ENCODE peak calls at places on chromosomes 11 and 22, in four cellular contexts. O, P, C and M are unnamed samples.

GRCh38 chr22:22753526-22754267 is 109.3 kb downstream of the GGTLC2 start:
- DNase-seq in O (no peak), P (no peak), C (peak; percentile 88), M (no peak)

GRCh38 chr11:63609536-63609935 is 4.7 kb downstream of the PLAAT3 start:
- DNase-seq in O (peak; percentile 56), P (no peak), C (no peak), M (no peak)

GRCh38 chr11:14636119-14636518 is 7.5 kb upstream of the PDE3B start:
- DNase-seq in O (no peak), P (no peak), C (no peak), M (no peak)

GRCh38 chr11:46543564-46543963 is 50.3 kb downstream of the AMBRA1 start:
- DNase-seq in O (no peak), P (no peak), C (no peak), M (no peak)

GRCh38 chr11:111454561-111455192 is 57.5 kb downstream of the BTG4 start:
- DNase-seq in O (peak; percentile 20), P (no peak), C (no peak), M (no peak)

GRCh38 chr11:2593393-2593950 is 106.3 kb downstream of the KCNQ1OT1 start:
- DNase-seq in O (no peak), P (peak; percentile 29), C (no peak), M (peak; percentile 39)

GRCh38 chr11:77474509-77475070 is 696 bp upstream of the PAK1 start:
- DNase-seq in O (no peak), P (no peak), C (no peak), M (no peak)

GRCh38 chr11:70247710-70248072 is 22.8 kb upstream of the PPFIA1 start:
- DNase-seq in O (peak; percentile 16), P (no peak), C (no peak), M (no peak)

GRCh38 chr11:128424867-128425285 is 162.5 kb downstream of the ETS1 start:
- DNase-seq in O (peak; percentile 82), P (no peak), C (no peak), M (peak; percentile 74)

GRCh38 chr22:27173530-27173929 is 516.1 kb downstream of the MIAT start:
- DNase-seq in O (no peak), P (no peak), C (no peak), M (no peak)

GRCh38 chr22:23836281-23836680 is 2.5 kb downstream of the DERL3 start:
- DNase-seq in O (no peak), P (peak; percentile 31), C (no peak), M (peak; percentile 30)

GRCh38 chr22:32546480-32546879 is 71.9 kb downstream of the FBXO7 start:
- DNase-seq in O (no peak), P (no peak), C (no peak), M (peak; percentile 42)

GRCh38 chr11:19444231-19444630 is 203.5 kb upstream of the E2F8 start:
- DNase-seq in O (no peak), P (no peak), C (no peak), M (no peak)

GRCh38 chr11:1838426-1839131 is at the start of gene TNNI2:
- DNase-seq in O (no peak), P (peak; percentile 52), C (peak; percentile 48), M (peak; percentile 51)

GRCh38 chr22:19043111-19044085 is 78.8 kb downstream of the DGCR2 start:
- DNase-seq in O (no peak), P (peak; percentile 22), C (no peak), M (peak; percentile 38)

GRCh38 chr11:64759131-64759721 is 548 bp downstream of the PYGM start:
- DNase-seq in O (no peak), P (no peak), C (peak; percentile 47), M (no peak)

GRCh38 chr11:64757549-64758329 is 2.0 kb downstream of the PYGM start:
- DNase-seq in O (no peak), P (no peak), C (peak; percentile 41), M (peak; percentile 66)

GRCh38 chr11:64758330-64759079 is 1.3 kb downstream of the PYGM start:
- DNase-seq in O (no peak), P (peak; percentile 36), C (peak; percentile 30), M (peak; percentile 34)

GRCh38 chr11:64760759-64761417 is 1.1 kb upstream of the PYGM start:
- DNase-seq in O (no peak), P (no peak), C (peak; percentile 40), M (peak; percentile 70)

GRCh38 chr11:64759722-64760719 is at the start of gene PYGM:
- DNase-seq in O (peak; percentile 87), P (no peak), C (peak; percentile 39), M (peak; percentile 92)
- H3K4me3 ChIP-seq in O (peak within 1 kb of the TSS; percentile 40), P (peak within 1 kb of the TSS; percentile 21), C (peak within 1 kb of the TSS; percentile 42), M (no peak within 1 kb of the TSS)

GRCh38 chr11:92222701-92223100 is 1.9 kb upstream of the FAT3 start:
- DNase-seq in O (no peak), P (no peak), C (no peak), M (no peak)
- H3K9me3 ChIP-seq in O (no peaks in the 10 kb centered on the region), P (no peaks in the 10 kb centered on the region), C (no peaks in the 10 kb centered on the region), M (no peaks in the 10 kb centered on the region)

DNA sequence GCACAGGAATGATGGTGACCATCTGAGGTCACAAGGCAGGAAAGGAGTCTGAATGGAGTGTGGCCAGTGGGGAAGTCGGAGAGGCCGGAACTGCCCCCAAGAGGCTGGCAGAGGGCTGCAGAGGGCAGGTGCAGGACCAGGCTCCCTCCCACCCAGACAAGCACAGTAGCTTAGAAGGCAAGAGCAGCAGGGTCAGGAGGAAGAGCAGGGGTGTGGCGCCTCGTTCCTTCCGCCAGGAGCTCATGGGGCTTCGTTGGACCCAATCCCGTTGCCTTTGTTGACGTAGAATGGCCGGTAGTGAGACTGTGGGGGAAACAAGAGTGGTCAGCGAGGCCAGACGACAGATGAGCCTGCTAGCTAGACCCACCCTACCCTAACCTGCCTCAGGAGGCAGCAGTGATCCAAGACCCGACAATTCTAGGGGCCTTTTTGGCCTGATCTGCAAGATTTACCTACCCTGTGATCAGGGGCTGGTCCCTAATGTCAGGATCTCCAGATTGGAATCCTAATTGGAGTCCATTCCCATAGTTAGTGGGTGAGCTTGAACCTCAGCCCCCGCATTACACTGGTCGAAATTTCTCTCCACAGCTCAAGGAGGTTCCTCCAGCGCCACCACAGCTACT is 25.6 kb downstream of the TRIM29 start:
- DNase-seq in O (no peak), P (no peak), C (no peak), M (no peak)
- H3K4me3 ChIP-seq in O (no peak overlapping the region), P (no peak overlapping the region), C (no peak overlapping the region), M (no peak overlapping the region)

GRCh38 chr11:98230678-98231077 is 790.1 kb upstream of the CNTN5 start:
- DNase-seq in O (no peak), P (no peak), C (no peak), M (no peak)
- H3K9me3 ChIP-seq in O (no peaks in the 10 kb centered on the region), P (no peaks in the 10 kb centered on the region), C (no peaks in the 10 kb centered on the region), M (no peaks in the 10 kb centered on the region)

GRCh38 chr22:36953239-36954080 is 40.0 kb downstream of the CSF2RB start:
- DNase-seq in O (no peak), P (no peak), C (no peak), M (no peak)
- H3K4me3 ChIP-seq in O (peak overlapping the region; percentile 3), P (no peak overlapping the region), C (no peak overlapping the region), M (no peak overlapping the region)

DNA sequence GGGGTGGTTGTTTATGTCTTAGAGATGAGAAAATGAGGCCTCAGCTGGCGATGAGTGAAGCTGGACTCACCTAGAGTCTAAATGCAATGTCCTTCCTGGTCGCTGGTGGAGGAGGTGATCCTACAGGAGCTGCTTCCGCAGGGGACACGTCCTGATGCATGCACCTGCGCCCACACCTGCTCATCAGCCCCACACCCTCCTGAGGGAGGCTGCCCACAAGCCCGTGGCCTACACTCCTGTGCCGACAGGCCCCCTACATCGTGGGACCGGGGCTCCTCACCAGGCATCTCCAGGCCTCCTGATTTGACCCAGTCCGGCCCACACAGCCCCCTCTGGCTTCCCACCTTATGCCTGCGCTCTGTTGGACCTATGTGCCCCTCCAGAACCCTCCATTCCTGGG is 857.2 kb downstream of the TBC1D22A start:
- DNase-seq in O (no peak), P (no peak), C (no peak), M (no peak)
- H3K9me3 ChIP-seq in O (no peaks in the 10 kb centered on the region), P (no peaks in the 10 kb centered on the region), C (no peaks in the 10 kb centered on the region), M (no peaks in the 10 kb centered on the region)

GRCh38 chr22:46537221-46537945 is at the start of gene CELSR1:
- DNase-seq in O (no peak), P (peak; percentile 89), C (no peak), M (no peak)

GRCh38 chr22:46539169-46539568 is 1.7 kb upstream of the CELSR1 start:
- DNase-seq in O (no peak), P (no peak), C (no peak), M (no peak)

GRCh38 chr22:46536559-46537220 is 730 bp downstream of the CELSR1 start:
- DNase-seq in O (no peak), P (no peak), C (no peak), M (no peak)

GRCh38 chr22:46538816-46539163 is 1.4 kb upstream of the CELSR1 start:
- DNase-seq in O (no peak), P (no peak), C (no peak), M (no peak)

DNA sequence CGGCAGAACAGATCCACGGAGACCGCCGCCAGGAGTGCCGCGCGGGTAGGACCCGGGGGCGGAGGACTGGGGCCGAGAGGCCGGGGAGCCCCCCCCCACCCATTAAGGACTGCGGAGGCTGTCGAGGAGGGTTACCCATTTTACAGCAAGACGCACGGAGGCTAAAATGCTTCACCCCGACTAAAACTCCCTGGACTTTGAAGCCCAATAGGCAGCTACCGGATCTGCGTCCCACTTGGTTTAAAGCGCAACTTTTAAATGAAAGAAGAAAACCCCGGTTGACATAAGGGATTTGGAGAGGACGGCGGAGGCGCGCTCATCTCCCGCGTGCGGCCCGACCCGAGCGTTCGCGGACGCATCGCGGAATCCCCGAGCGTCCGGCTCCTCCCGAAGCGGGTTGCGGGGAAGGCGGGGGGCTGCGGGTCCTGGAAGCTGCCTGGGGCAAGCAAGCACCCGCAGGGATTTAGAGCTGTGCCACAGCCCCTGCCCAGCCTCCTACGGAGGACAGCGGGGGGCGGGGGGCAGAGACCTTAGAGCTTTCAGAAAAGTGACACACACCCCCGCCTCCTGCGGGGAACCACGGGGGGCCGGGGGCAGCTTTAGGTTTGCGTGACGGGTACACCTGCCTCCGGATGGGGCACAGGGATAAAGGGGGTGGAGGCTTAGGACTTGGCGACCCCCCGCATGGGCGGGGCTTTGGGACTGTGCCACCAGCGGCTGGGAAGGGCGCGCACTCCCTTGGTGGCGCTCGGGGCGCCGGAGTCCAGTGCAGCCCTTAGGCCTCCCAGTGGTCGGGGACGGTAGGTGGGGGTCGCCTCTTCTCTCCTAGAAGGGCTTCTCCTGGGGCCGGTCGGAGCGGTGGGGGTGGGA is 761 bp upstream of the CELSR1 start:
- DNase-seq in O (no peak), P (no peak), C (no peak), M (no peak)
- H3K4me3 ChIP-seq in O (peak overlapping the region; percentile 52), P (peak overlapping the region; percentile 63), C (no peak overlapping the region), M (peak overlapping the region; percentile 33)

GRCh38 chr22:11598492-11599440 is 3929.2 kb upstream of the OR11H1 start:
- DNase-seq in O (no peak), P (no peak), C (no peak), M (no peak)
- H3K9me3 ChIP-seq in O (no peaks in the 10 kb centered on the region), P (peaks cover 40% of the 10 kb centered on the region), C (no peaks in the 10 kb centered on the region), M (peaks cover 4% of the 10 kb centered on the region)